ENCODE peak calls at places on chromosomes 1 and 21, in five cellular contexts. E is tibial nerve; Y is activated CD8-positive, alpha-beta memory T cell treated with anti-CD3 and anti-CD28 coated beads for 24 hours; D is HS-27A; X is HTR-8/SVneo. W is an unnamed sample.

GRCh38 chr1:156970017-156970416 is 49.6 kb downstream of the LRRC71 start:
- DNase-seq in X (no peak), Y (no peak), E (no peak), D (no peak), W (no peak)

GRCh38 chr1:98325646-98326441 is 335.7 kb upstream of the SNX7 start:
- DNase-seq in D (peak), X (no peak), Y (no peak), E (peak), W (peak)

GRCh38 chr1:54996359-54996868 is 2.3 kb upstream of the BSND start:
- DNase-seq in X (peak), E (peak), Y (peak), D (peak), W (peak)

GRCh38 chr1:117565083-117565556 is 40.7 kb upstream of the TENT5C start:
- DNase-seq in E (no peak), Y (peak), X (no peak), D (no peak), W (no peak)

GRCh38 chr1:42141978-42142377 is 11.2 kb upstream of the GUCA2B start:
- DNase-seq in Y (no peak), X (no peak), E (no peak), D (no peak), W (no peak)

GRCh38 chr1:5575396-5576110 is 416.7 kb downstream of the NPHP4 start:
- DNase-seq in Y (peak), D (no peak), X (no peak), E (no peak), W (no peak)

GRCh38 chr1:108972941-108973340 is 9.7 kb upstream of the CLCC1 start:
- DNase-seq in D (no peak), Y (no peak), X (no peak), E (no peak), W (no peak)

GRCh38 chr1:32619701-32620485 is 30.5 kb downstream of the ZBTB8OS start:
- DNase-seq in Y (no peak), D (no peak), E (no peak), X (no peak), W (peak)

GRCh38 chr1:18557621-18558465 is 72.8 kb upstream of the PAX7 start:
- DNase-seq in Y (no peak), X (no peak), D (no peak), E (no peak), W (no peak)

GRCh38 chr1:53732912-53733317 is 6.0 kb downstream of the GLIS1 start:
- DNase-seq in X (no peak), E (no peak), D (peak), Y (no peak), W (no peak)

GRCh38 chr1:53572802-53573148 is 113.6 kb downstream of the DMRTB1 start:
- DNase-seq in D (no peak), Y (peak), X (no peak), E (no peak), W (peak)

GRCh38 chr1:48208251-48208650 is 14.3 kb upstream of the SLC5A9 start:
- DNase-seq in X (no peak), E (no peak), Y (no peak), D (no peak), W (no peak)

GRCh38 chr1:59139396-59139795 is 157.5 kb upstream of the FGGY start:
- DNase-seq in X (no peak), D (no peak), E (no peak), Y (no peak), W (no peak)

GRCh38 chr21:42271065-42271464 is 44.1 kb downstream of the TFF3 start:
- DNase-seq in E (no peak), X (no peak), D (no peak), Y (no peak), W (no peak)

GRCh38 chr1:111696330-111696729 is 42.9 kb downstream of the INKA2 start:
- DNase-seq in D (no peak), X (no peak), E (no peak), Y (no peak), W (no peak)

GRCh38 chr1:173388352-173388751 is 88.8 kb upstream of the PRDX6 start:
- DNase-seq in Y (no peak), D (no peak), E (no peak), X (no peak), W (no peak)

GRCh38 chr1:90394247-90394646 is 322.9 kb downstream of the BARHL2 start:
- DNase-seq in D (no peak), Y (no peak), E (no peak), X (no peak), W (no peak)

GRCh38 chr1:110774398-110774797 is 98.5 kb upstream of the CD53 start:
- DNase-seq in D (no peak), E (no peak), Y (no peak), X (no peak), W (peak)

GRCh38 chr1:64898107-64898861 is 68.1 kb downstream of the JAK1 start:
- DNase-seq in X (peak), D (peak), Y (no peak), E (peak), W (peak)

GRCh38 chr1:157852476-157852875 is 10.9 kb upstream of the CD5L start:
- DNase-seq in D (peak), E (no peak), X (no peak), Y (no peak), W (no peak)

GRCh38 chr1:99170516-99170915 is 93.8 kb upstream of the PLPPR4 start:
- DNase-seq in E (no peak), D (peak), X (peak), Y (no peak), W (no peak)

W was measured in endothelial cell of umbilical vein.